ENCODE peak calls at places on chromosomes 11 and 22, in seven cellular contexts. One of them, this sample, is unnamed.

GRCh38 chr11:68146010-68146540 is 24.9 kb upstream of the CHKA start:
- DNase-seq in mammary epithelial cell: no peak
- DNase-seq in gastrocnemius medialis: peak; percentile 60
- DNase-seq in brain microvascular endothelial cell: no peak
- DNase-seq in astrocyte of the spinal cord: no peak
- DNase-seq in IMR-90: no peak
- DNase-seq in colonic mucosa: peak; percentile 98
- DNase-seq in this sample: no peak

GRCh38 chr11:117827521-117828511 is 3.3 kb upstream of the FXYD2 start:
- DNase-seq in mammary epithelial cell: no peak
- DNase-seq in gastrocnemius medialis: no peak
- DNase-seq in brain microvascular endothelial cell: no peak
- DNase-seq in astrocyte of the spinal cord: no peak
- DNase-seq in IMR-90: no peak
- DNase-seq in colonic mucosa: peak; percentile 14
- DNase-seq in this sample: no peak

GRCh38 chr11:93623179-93623578 is 38.3 kb upstream of the CEP295 start:
- DNase-seq in mammary epithelial cell: no peak
- DNase-seq in gastrocnemius medialis: no peak
- DNase-seq in brain microvascular endothelial cell: no peak
- DNase-seq in astrocyte of the spinal cord: no peak
- DNase-seq in IMR-90: no peak
- DNase-seq in colonic mucosa: no peak
- DNase-seq in this sample: peak; percentile 51

GRCh38 chr11:133819916-133820315 is 25.4 kb downstream of the SPATA19 start:
- DNase-seq in mammary epithelial cell: no peak
- DNase-seq in gastrocnemius medialis: no peak
- DNase-seq in brain microvascular endothelial cell: no peak
- DNase-seq in astrocyte of the spinal cord: no peak
- DNase-seq in IMR-90: no peak
- DNase-seq in colonic mucosa: no peak
- DNase-seq in this sample: no peak

GRCh38 chr11:6476571-6476970 is 2.8 kb upstream of the TRIM3 start:
- DNase-seq in mammary epithelial cell: no peak
- DNase-seq in gastrocnemius medialis: no peak
- DNase-seq in brain microvascular endothelial cell: no peak
- DNase-seq in astrocyte of the spinal cord: no peak
- DNase-seq in IMR-90: no peak
- DNase-seq in colonic mucosa: no peak
- DNase-seq in this sample: no peak

GRCh38 chr11:72263363-72263762 is 19.4 kb upstream of the PHOX2A start:
- DNase-seq in mammary epithelial cell: peak; percentile 63
- DNase-seq in gastrocnemius medialis: no peak
- DNase-seq in brain microvascular endothelial cell: peak; percentile 77
- DNase-seq in astrocyte of the spinal cord: peak; percentile 67
- DNase-seq in IMR-90: peak; percentile 82
- DNase-seq in colonic mucosa: no peak
- DNase-seq in this sample: no peak

GRCh38 chr11:38582151-38582550 is 1984.1 kb upstream of the RAG2 start:
- DNase-seq in mammary epithelial cell: no peak
- DNase-seq in gastrocnemius medialis: no peak
- DNase-seq in brain microvascular endothelial cell: no peak
- DNase-seq in astrocyte of the spinal cord: peak; percentile 6
- DNase-seq in IMR-90: no peak
- DNase-seq in colonic mucosa: no peak
- DNase-seq in this sample: no peak

GRCh38 chr22:43883012-43883661 is 8.7 kb downstream of the PNPLA5 start:
- DNase-seq in mammary epithelial cell: peak; percentile 72
- DNase-seq in gastrocnemius medialis: no peak
- DNase-seq in brain microvascular endothelial cell: peak; percentile 71
- DNase-seq in astrocyte of the spinal cord: peak; percentile 68
- DNase-seq in IMR-90: peak; percentile 81
- DNase-seq in colonic mucosa: peak; percentile 50
- DNase-seq in this sample: peak; percentile 35

GRCh38 chr22:44920183-44920582 is 89.6 kb downstream of the PHF21B start:
- DNase-seq in mammary epithelial cell: no peak
- DNase-seq in gastrocnemius medialis: no peak
- DNase-seq in brain microvascular endothelial cell: no peak
- DNase-seq in astrocyte of the spinal cord: no peak
- DNase-seq in IMR-90: no peak
- DNase-seq in colonic mucosa: no peak
- DNase-seq in this sample: no peak

GRCh38 chr11:61028135-61028729 is 56.8 kb downstream of the CD6 start:
- DNase-seq in mammary epithelial cell: no peak
- DNase-seq in gastrocnemius medialis: no peak
- DNase-seq in brain microvascular endothelial cell: no peak
- DNase-seq in astrocyte of the spinal cord: no peak
- DNase-seq in IMR-90: no peak
- DNase-seq in colonic mucosa: no peak
- DNase-seq in this sample: no peak

GRCh38 chr11:130071211-130071712 is 1.6 kb downstream of the APLP2 start:
- DNase-seq in mammary epithelial cell: peak; percentile 42
- DNase-seq in gastrocnemius medialis: no peak
- DNase-seq in brain microvascular endothelial cell: no peak
- DNase-seq in astrocyte of the spinal cord: peak; percentile 45
- DNase-seq in IMR-90: peak; percentile 35
- DNase-seq in colonic mucosa: no peak
- DNase-seq in this sample: no peak

GRCh38 chr11:104594228-104594958 is 303.9 kb downstream of the CASP12 start:
- DNase-seq in mammary epithelial cell: no peak
- DNase-seq in gastrocnemius medialis: no peak
- DNase-seq in brain microvascular endothelial cell: peak; percentile 33
- DNase-seq in astrocyte of the spinal cord: peak; percentile 49
- DNase-seq in IMR-90: peak; percentile 39
- DNase-seq in colonic mucosa: no peak
- DNase-seq in this sample: no peak

GRCh38 chr11:129348813-129349212 is 26.8 kb upstream of the BARX2 start:
- DNase-seq in mammary epithelial cell: no peak
- DNase-seq in gastrocnemius medialis: no peak
- DNase-seq in brain microvascular endothelial cell: no peak
- DNase-seq in astrocyte of the spinal cord: no peak
- DNase-seq in IMR-90: no peak
- DNase-seq in colonic mucosa: no peak
- DNase-seq in this sample: no peak

GRCh38 chr11:77027275-77027674 is 6.9 kb upstream of the B3GNT6 start:
- DNase-seq in mammary epithelial cell: peak; percentile 33
- DNase-seq in gastrocnemius medialis: no peak
- DNase-seq in brain microvascular endothelial cell: no peak
- DNase-seq in astrocyte of the spinal cord: peak; percentile 51
- DNase-seq in IMR-90: peak; percentile 48
- DNase-seq in colonic mucosa: no peak
- DNase-seq in this sample: no peak

GRCh38 chr11:77029829-77030228 is 4.4 kb upstream of the B3GNT6 start:
- DNase-seq in mammary epithelial cell: no peak
- DNase-seq in gastrocnemius medialis: no peak
- DNase-seq in brain microvascular endothelial cell: no peak
- DNase-seq in astrocyte of the spinal cord: no peak
- DNase-seq in IMR-90: no peak
- DNase-seq in colonic mucosa: peak; percentile 71
- DNase-seq in this sample: no peak

GRCh38 chr11:77035041-77035440 is 843 bp downstream of the B3GNT6 start:
- DNase-seq in mammary epithelial cell: no peak
- DNase-seq in gastrocnemius medialis: no peak
- DNase-seq in brain microvascular endothelial cell: no peak
- DNase-seq in astrocyte of the spinal cord: no peak
- DNase-seq in IMR-90: no peak
- DNase-seq in colonic mucosa: peak; percentile 15
- DNase-seq in this sample: no peak

GRCh38 chr11:77031599-77031998 is 2.6 kb upstream of the B3GNT6 start:
- DNase-seq in mammary epithelial cell: no peak
- DNase-seq in gastrocnemius medialis: no peak
- DNase-seq in brain microvascular endothelial cell: no peak
- DNase-seq in astrocyte of the spinal cord: no peak
- DNase-seq in IMR-90: no peak
- DNase-seq in colonic mucosa: peak; percentile 6
- DNase-seq in this sample: no peak

DNA sequence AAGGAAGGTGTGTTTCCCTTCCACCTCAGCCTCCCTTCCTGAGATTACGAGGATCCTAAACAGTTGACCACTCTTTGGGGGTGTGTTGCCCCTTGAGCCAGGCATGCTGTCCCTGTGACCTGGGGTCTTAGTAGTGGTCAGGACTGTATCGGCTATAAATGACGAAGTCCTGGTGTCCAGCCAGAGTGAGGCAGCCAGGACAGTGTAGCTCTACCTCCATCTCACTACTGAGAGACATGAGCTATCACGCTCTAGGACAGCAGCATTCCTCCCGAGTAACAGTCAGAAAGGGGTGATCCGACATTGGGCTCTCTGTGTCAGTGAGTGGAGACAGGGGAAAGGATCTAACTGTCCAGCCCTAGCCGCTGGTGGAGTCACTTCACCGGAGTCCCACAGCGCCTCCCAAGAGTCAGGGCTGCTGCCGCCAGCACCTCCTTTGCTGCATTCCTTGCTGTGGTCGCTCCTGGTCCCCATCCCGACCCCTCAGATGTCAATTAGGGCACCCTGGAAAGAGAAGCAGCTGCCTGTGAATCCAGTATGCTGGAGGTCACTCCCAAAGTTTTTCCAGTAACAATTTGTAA is 3.3 kb upstream of the B3GNT6 start:
- DNase-seq in mammary epithelial cell: no peak
- DNase-seq in gastrocnemius medialis: no peak
- DNase-seq in brain microvascular endothelial cell: no peak
- DNase-seq in astrocyte of the spinal cord: no peak
- DNase-seq in IMR-90: no peak
- DNase-seq in colonic mucosa: peak; percentile 15
- DNase-seq in this sample: no peak
- TF ChIP-seq CTCF in mammary epithelial cell: no peak
- TF ChIP-seq CTCF in gastrocnemius medialis: no peak
- TF ChIP-seq CTCF in brain microvascular endothelial cell: no peak
- TF ChIP-seq CTCF in astrocyte of the spinal cord: no peak
- TF ChIP-seq CTCF in IMR-90: no peak
- TF ChIP-seq CTCF in colonic mucosa: no peak
- TF ChIP-seq CTCF in this sample: no peak

GRCh38 chr11:1072116-1072820 is 2.4 kb upstream of the MUC2 start:
- DNase-seq in mammary epithelial cell: no peak
- DNase-seq in gastrocnemius medialis: no peak
- DNase-seq in brain microvascular endothelial cell: peak; percentile 74
- DNase-seq in astrocyte of the spinal cord: peak; percentile 52
- DNase-seq in IMR-90: peak; percentile 71
- DNase-seq in colonic mucosa: no peak
- DNase-seq in this sample: no peak

GRCh38 chr11:1073261-1073724 is 1.4 kb upstream of the MUC2 start:
- DNase-seq in mammary epithelial cell: peak; percentile 58
- DNase-seq in gastrocnemius medialis: no peak
- DNase-seq in brain microvascular endothelial cell: peak; percentile 17
- DNase-seq in astrocyte of the spinal cord: no peak
- DNase-seq in IMR-90: peak; percentile 46
- DNase-seq in colonic mucosa: peak; percentile 86
- DNase-seq in this sample: no peak

GRCh38 chr11:1073851-1074243 is 827 bp upstream of the MUC2 start:
- DNase-seq in mammary epithelial cell: no peak
- DNase-seq in gastrocnemius medialis: no peak
- DNase-seq in brain microvascular endothelial cell: no peak
- DNase-seq in astrocyte of the spinal cord: no peak
- DNase-seq in IMR-90: no peak
- DNase-seq in colonic mucosa: no peak
- DNase-seq in this sample: no peak

GRCh38 chr11:1071571-1072115 is 3.0 kb upstream of the MUC2 start:
- DNase-seq in mammary epithelial cell: no peak
- DNase-seq in gastrocnemius medialis: no peak
- DNase-seq in brain microvascular endothelial cell: no peak
- DNase-seq in astrocyte of the spinal cord: no peak
- DNase-seq in IMR-90: no peak
- DNase-seq in colonic mucosa: no peak
- DNase-seq in this sample: no peak

GRCh38 chr11:1072821-1073231 is 1.8 kb upstream of the MUC2 start:
- DNase-seq in mammary epithelial cell: no peak
- DNase-seq in gastrocnemius medialis: no peak
- DNase-seq in brain microvascular endothelial cell: no peak
- DNase-seq in astrocyte of the spinal cord: no peak
- DNase-seq in IMR-90: no peak
- DNase-seq in colonic mucosa: no peak
- DNase-seq in this sample: no peak
- H3K4me3 ChIP-seq in mammary epithelial cell: no peak overlapping the region
- H3K4me3 ChIP-seq in gastrocnemius medialis: no peak overlapping the region
- H3K4me3 ChIP-seq in brain microvascular endothelial cell: no peak overlapping the region
- H3K4me3 ChIP-seq in astrocyte of the spinal cord: no peak overlapping the region
- H3K4me3 ChIP-seq in IMR-90: no peak overlapping the region
- H3K4me3 ChIP-seq in colonic mucosa: no peak overlapping the region
- H3K4me3 ChIP-seq in this sample: no peak overlapping the region

DNA sequence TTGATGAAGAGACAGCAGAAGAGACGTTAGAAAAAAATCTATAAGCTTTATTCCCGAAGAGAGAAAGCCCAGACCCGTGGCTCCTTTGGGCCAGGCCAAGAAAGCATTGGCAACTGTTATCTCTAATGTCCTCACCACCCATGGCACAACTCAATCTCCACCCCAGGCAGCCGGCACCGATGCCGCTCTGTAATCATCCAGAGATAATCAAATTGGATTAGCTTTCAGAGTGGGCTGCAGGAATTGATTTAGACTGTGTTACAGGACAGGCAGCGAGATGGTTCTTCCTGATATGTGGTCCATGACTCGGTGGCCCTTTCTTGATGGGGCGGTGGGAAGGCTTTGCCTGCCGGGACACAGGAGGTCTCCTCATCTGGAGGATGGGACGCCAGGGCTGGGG is 383.9 kb downstream of the TBC1D22A start:
- DNase-seq in mammary epithelial cell: no peak
- DNase-seq in gastrocnemius medialis: no peak
- DNase-seq in brain microvascular endothelial cell: no peak
- DNase-seq in astrocyte of the spinal cord: no peak
- DNase-seq in IMR-90: no peak
- DNase-seq in colonic mucosa: no peak
- DNase-seq in this sample: no peak
- TF ChIP-seq CTCF in mammary epithelial cell: no peak
- TF ChIP-seq CTCF in gastrocnemius medialis: no peak
- TF ChIP-seq CTCF in brain microvascular endothelial cell: no peak
- TF ChIP-seq CTCF in astrocyte of the spinal cord: no peak
- TF ChIP-seq CTCF in IMR-90: no peak
- TF ChIP-seq CTCF in colonic mucosa: no peak
- TF ChIP-seq CTCF in this sample: no peak

DNA sequence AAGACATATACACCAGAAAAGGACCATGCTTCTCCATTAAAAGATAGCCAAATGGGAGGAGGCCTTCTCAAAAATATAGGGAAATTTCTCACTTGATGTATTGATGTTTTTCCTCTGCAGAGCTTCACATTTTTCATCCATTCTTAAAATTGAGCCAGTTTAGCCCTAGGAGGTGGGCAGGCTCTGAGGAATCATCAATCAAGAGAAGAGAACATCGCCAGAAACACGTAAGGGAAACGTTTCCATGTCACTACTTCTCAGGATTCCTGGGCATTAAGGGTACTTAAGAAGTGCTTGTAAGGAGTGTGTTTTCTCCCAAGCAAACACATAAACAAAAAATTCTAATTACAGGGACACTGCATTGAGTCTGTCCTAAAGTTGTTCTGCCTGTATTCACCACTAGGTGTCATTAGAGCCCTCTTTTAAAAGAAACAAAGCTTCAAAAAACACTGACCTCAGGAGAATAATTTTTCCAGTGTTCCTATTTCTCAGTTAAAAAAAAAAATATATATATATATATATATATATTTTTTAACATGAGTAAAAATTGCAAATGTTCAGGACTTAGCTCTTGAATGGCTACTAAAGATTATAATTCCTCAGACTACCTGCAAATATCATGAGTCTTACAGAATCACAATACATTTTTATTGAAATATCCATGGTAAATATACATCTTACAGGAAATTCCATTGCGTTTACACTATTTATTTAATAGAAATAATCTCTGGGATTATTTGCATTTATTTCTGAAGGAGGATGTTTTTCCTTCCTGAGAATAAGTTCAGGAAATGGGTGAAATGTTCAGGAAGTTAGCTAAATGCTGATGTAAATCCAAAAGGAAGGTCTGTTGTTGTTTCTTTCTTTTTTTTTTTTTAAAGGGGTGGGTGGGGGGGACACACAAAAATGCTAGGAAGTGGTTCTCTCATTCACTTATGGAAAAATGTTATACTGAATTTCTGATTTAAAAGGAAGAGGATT is 16.0 kb downstream of the FZD4 start:
- DNase-seq in mammary epithelial cell: peak; percentile 31
- DNase-seq in gastrocnemius medialis: no peak
- DNase-seq in brain microvascular endothelial cell: no peak
- DNase-seq in astrocyte of the spinal cord: peak; percentile 59
- DNase-seq in IMR-90: peak; percentile 68
- DNase-seq in colonic mucosa: no peak
- DNase-seq in this sample: peak; percentile 21
- H3K4me3 ChIP-seq in mammary epithelial cell: no peak overlapping the region
- H3K4me3 ChIP-seq in gastrocnemius medialis: peak overlapping the region; percentile 54
- H3K4me3 ChIP-seq in brain microvascular endothelial cell: no peak overlapping the region
- H3K4me3 ChIP-seq in astrocyte of the spinal cord: no peak overlapping the region
- H3K4me3 ChIP-seq in IMR-90: no peak overlapping the region
- H3K4me3 ChIP-seq in colonic mucosa: no peak overlapping the region
- H3K4me3 ChIP-seq in this sample: no peak overlapping the region

This sample was measured in GM12864.